ENCODE peak calls at places on chromosome 18, in eight cellular contexts. X is foreskin fibroblast, C is GM12865, W is fibroblast of pulmonary artery, A is fibroblast of villous mesenchyme, T is mammary epithelial cell, Q is colonic mucosa, E is heart left ventricle. U is an unnamed sample.

GRCh38 chr18:61466736-61467135 is 133.5 kb downstream of the CDH20 start:
- DNase-seq in X (no peak), C (no peak), W (no peak), A (no peak), T (no peak), Q (no peak), E (no peak), U (no peak)

GRCh38 chr18:36012891-36013290 is 40.4 kb downstream of the RMP24 start:
- DNase-seq in X (no peak), C (no peak), W (peak; percentile 20), A (no peak), T (no peak), Q (no peak), E (no peak), U (no peak)

GRCh38 chr18:23580677-23581367 is 5.5 kb downstream of the NPC1 start:
- DNase-seq in X (peak; percentile 88), C (no peak), W (peak; percentile 15), A (peak; percentile 79), T (no peak), Q (peak; percentile 64), E (no peak), U (no peak)

GRCh38 chr18:35005963-35006577 is 35.1 kb upstream of the MAPRE2 start:
- DNase-seq in X (peak; percentile 52), C (peak; percentile 64), W (peak; percentile 87), A (peak; percentile 74), T (peak; percentile 52), Q (no peak), E (no peak), U (peak; percentile 31)

GRCh38 chr18:59575995-59576394 is 121.2 kb downstream of the CCBE1 start:
- DNase-seq in X (no peak), C (peak; percentile 37), W (no peak), A (no peak), T (no peak), Q (no peak), E (no peak), U (no peak)

GRCh38 chr18:3094355-3094684 is 81.4 kb upstream of the LPIN2 start:
- DNase-seq in X (no peak), C (no peak), W (no peak), A (no peak), T (no peak), Q (no peak), E (no peak), U (no peak)

GRCh38 chr18:37161491-37161890 is 332.6 kb downstream of the KIAA1328 start:
- DNase-seq in X (no peak), C (no peak), W (no peak), A (no peak), T (peak; percentile 58), Q (no peak), E (no peak), U (no peak)

GRCh38 chr18:79241755-79242154 is 154.0 kb upstream of the NFATC1 start:
- DNase-seq in X (no peak), C (no peak), W (no peak), A (no peak), T (no peak), Q (no peak), E (no peak), U (no peak)

GRCh38 chr18:67192535-67192934 is 324.0 kb downstream of the DSEL start:
- DNase-seq in X (no peak), C (no peak), W (no peak), A (no peak), T (no peak), Q (no peak), E (no peak), U (no peak)

GRCh38 chr18:49813071-49813320 is 337 bp downstream of the ACAA2 start:
- DNase-seq in X (no peak), C (peak; percentile 66), W (peak; percentile 36), A (peak; percentile 59), T (peak; percentile 29), Q (peak; percentile 56), E (peak; percentile 54), U (no peak)

GRCh38 chr18:46324556-46324955 is 220.4 kb downstream of the HAUS1 start:
- DNase-seq in X (peak; percentile 46), C (peak; percentile 21), W (peak; percentile 71), A (peak; percentile 57), T (peak; percentile 69), Q (no peak), E (no peak), U (peak; percentile 31)

GRCh38 chr18:27787543-27787942 is 389.4 kb downstream of the CDH2 start:
- DNase-seq in X (no peak), C (no peak), W (no peak), A (no peak), T (no peak), Q (no peak), E (no peak), U (no peak)

GRCh38 chr18:40235881-40236280 is 1719.2 kb upstream of the PIK3C3 start:
- DNase-seq in X (no peak), C (no peak), W (no peak), A (no peak), T (no peak), Q (no peak), E (no peak), U (no peak)

GRCh38 chr18:23881778-23882177 is 132.8 kb upstream of the TTC39C start:
- DNase-seq in X (no peak), C (no peak), W (no peak), A (no peak), T (peak; percentile 72), Q (no peak), E (no peak), U (no peak)

GRCh38 chr18:79300382-79300781 is 95.3 kb upstream of the NFATC1 start:
- DNase-seq in X (no peak), C (no peak), W (no peak), A (no peak), T (no peak), Q (no peak), E (no peak), U (no peak)

GRCh38 chr18:51184092-51184458 is 13.4 kb downstream of the MEX3C start:
- DNase-seq in X (no peak), C (no peak), W (no peak), A (no peak), T (no peak), Q (no peak), E (no peak), U (no peak)

GRCh38 chr18:79257480-79257879 is 138.2 kb upstream of the NFATC1 start:
- DNase-seq in X (no peak), C (no peak), W (no peak), A (no peak), T (no peak), Q (no peak), E (no peak), U (peak; percentile 14)

GRCh38 chr18:39969813-39970494 is 1985.1 kb upstream of the PIK3C3 start:
- DNase-seq in X (no peak), C (no peak), W (peak; percentile 73), A (no peak), T (no peak), Q (no peak), E (no peak), U (no peak)

GRCh38 chr18:72672364-72673151 is 128.4 kb upstream of the CBLN2 start:
- DNase-seq in X (peak; percentile 6), C (peak; percentile 67), W (peak; percentile 38), A (peak; percentile 9), T (peak; percentile 12), Q (no peak), E (no peak), U (no peak)

GRCh38 chr18:3983351-3983969 is 471.6 kb downstream of the DLGAP1 start:
- DNase-seq in X (no peak), C (no peak), W (peak; percentile 77), A (peak; percentile 23), T (peak; percentile 97), Q (no peak), E (no peak), U (peak; percentile 29)

GRCh38 chr18:8052237-8052701 is 485.2 kb downstream of the PTPRM start:
- DNase-seq in X (no peak), C (peak; percentile 11), W (peak; percentile 57), A (no peak), T (peak; percentile 36), Q (no peak), E (no peak), U (no peak)
- TF ChIP-seq CTCF in X (no peak), C (no peak), W (no peak), A (no peak), T (no peak), Q (no peak), E (no peak), U (peak; percentile 8)

GRCh38 chr18:24894880-24895279 is 434.4 kb downstream of the HRH4 start:
- DNase-seq in X (no peak), C (no peak), W (no peak), A (peak; percentile 54), T (no peak), Q (no peak), E (no peak), U (no peak)
- H3K4me3 ChIP-seq in X (no peak overlapping the region), C (no peak overlapping the region), W (no peak overlapping the region), A (no peak overlapping the region), T (no peak overlapping the region), Q (no peak overlapping the region), E (no peak overlapping the region), U (no peak overlapping the region)

DNA sequence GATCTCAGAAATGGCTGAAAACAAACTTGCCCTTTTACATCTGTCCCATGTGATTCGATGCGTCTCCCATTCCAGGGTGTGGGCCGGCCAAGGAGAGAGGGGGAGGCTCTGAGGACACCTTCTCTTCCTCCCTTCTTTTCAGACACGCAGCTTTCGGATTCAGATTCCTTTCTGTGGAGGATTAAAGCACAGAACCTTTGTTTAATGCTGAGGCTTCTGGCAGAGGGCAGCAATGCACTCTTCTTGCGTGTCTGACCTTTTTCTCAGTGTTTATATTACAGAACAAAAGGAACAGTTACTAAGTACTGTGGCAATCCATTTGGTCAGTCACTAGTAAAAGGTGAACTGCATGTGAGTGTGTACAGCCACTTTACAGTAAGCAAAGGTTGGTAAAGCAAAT is 268.9 kb upstream of the CCDC68 start:
- DNase-seq in X (peak; percentile 60), C (no peak), W (no peak), A (peak; percentile 30), T (no peak), Q (no peak), E (no peak), U (no peak)
- TF ChIP-seq CTCF in X (no peak), C (no peak), W (no peak), A (no peak), T (no peak), Q (no peak), E (no peak), U (peak; percentile 9)

GRCh38 chr18:31499157-31499524 is 1.2 kb downstream of the DSG2 start:
- DNase-seq in X (no peak), C (no peak), W (peak; percentile 22), A (no peak), T (peak; percentile 58), Q (no peak), E (no peak), U (no peak)
- H3K4me3 ChIP-seq in X (no peak overlapping the region), C (peak overlapping the region; percentile 99), W (peak overlapping the region; percentile 86), A (peak overlapping the region; percentile 72), T (peak overlapping the region; percentile 72), Q (peak overlapping the region; percentile 66), E (peak overlapping the region; percentile 67), U (peak overlapping the region; percentile 90)

GRCh38 chr18:63741769-63742168 is 33.4 kb upstream of the SERPINB7 start:
- DNase-seq in X (peak; percentile 47), C (no peak), W (peak; percentile 12), A (peak; percentile 47), T (peak; percentile 40), Q (no peak), E (no peak), U (no peak)
- TF ChIP-seq CTCF in X (peak; percentile 61), C (no peak), W (peak; percentile 11), A (peak; percentile 45), T (peak; percentile 80), Q (no peak), E (no peak), U (peak; percentile 56)

GRCh38 chr18:5628512-5629255 is 84.9 kb upstream of the EPB41L3 start:
- DNase-seq in X (no peak), C (no peak), W (peak; percentile 35), A (peak; percentile 5), T (peak; percentile 5), Q (peak; percentile 82), E (peak; percentile 67), U (no peak)
- H3K4me3 ChIP-seq in X (peak overlapping the region; percentile 54), C (peak overlapping the region; percentile 36), W (peak overlapping the region; percentile 56), A (peak overlapping the region; percentile 35), T (peak overlapping the region; percentile 14), Q (peak overlapping the region; percentile 63), E (peak overlapping the region; percentile 71), U (peak overlapping the region; percentile 59)

U was measured in retinal pigment epithelial cell.